ENCODE peak calls at places on chromosomes 13 and 19, in four cellular contexts. N, J, E and W are unnamed samples.

GRCh38 chr13:85080726-85081125 is 718.5 kb downstream of the SLITRK6 start:
- DNase-seq in N (no peak), J (no peak), E (no peak), W (no peak)

GRCh38 chr13:73870036-73870741 is 264.0 kb downstream of the KLF12 start:
- DNase-seq in N (no peak), J (no peak), E (peak; percentile 51), W (no peak)

GRCh38 chr13:75603038-75603437 is 33.1 kb upstream of the LMO7 start:
- DNase-seq in N (no peak), J (no peak), E (peak; percentile 28), W (no peak)

GRCh38 chr13:107069107-107069776 is 501.3 kb upstream of the ARGLU1 start:
- DNase-seq in N (no peak), J (no peak), E (no peak), W (no peak)

GRCh38 chr13:75908137-75908536 is 272.0 kb downstream of the LMO7 start:
- DNase-seq in N (no peak), J (no peak), E (no peak), W (no peak)

GRCh38 chr13:95679722-95680121 is 2.8 kb downstream of the DNAJC3 start:
- DNase-seq in N (no peak), J (no peak), E (no peak), W (no peak)

GRCh38 chr13:102678339-102679122 is 16.3 kb downstream of the METTL21C start:
- DNase-seq in N (no peak), J (no peak), E (no peak), W (no peak)

GRCh38 chr19:43455321-43456113 is 9.9 kb downstream of the LYPD3 start:
- DNase-seq in N (no peak), J (no peak), E (peak; percentile 53), W (no peak)

GRCh38 chr13:46551410-46552301 is 1.3 kb upstream of the LRCH1 start:
- DNase-seq in N (peak; percentile 51), J (peak; percentile 67), E (peak; percentile 94), W (peak; percentile 79)

DNA sequence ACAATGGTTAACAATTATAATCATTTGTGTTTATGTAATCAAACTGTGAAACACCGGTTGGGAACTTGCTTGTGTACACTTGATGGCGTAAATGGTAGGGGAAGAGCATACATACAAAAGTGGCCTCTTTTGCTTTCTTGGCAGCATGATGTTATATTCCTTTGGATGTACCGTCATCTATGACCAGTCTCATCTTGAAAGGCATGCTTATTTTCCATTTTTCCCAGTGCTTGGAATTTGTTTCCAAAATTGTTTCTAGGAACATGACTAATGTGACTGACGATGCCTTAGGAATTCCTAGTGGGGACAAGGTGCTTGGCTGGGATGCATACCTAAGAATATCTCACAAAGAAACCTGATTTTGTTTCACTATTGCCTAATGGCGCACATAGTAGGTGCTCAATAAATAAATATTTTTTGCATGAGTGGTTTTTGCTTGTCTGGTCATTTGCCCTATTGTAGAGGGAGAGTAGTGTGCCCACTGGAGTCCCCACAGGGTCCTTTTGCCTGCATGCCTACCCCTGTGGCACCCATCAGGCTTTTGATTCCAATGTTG is 45.5 kb downstream of the SAE1 start:
- DNase-seq in N (no peak), J (no peak), E (no peak), W (no peak)
- H3K4me3 ChIP-seq in N (no peak overlapping the region), J (no peak overlapping the region), E (no peak overlapping the region), W (no peak overlapping the region)

DNA sequence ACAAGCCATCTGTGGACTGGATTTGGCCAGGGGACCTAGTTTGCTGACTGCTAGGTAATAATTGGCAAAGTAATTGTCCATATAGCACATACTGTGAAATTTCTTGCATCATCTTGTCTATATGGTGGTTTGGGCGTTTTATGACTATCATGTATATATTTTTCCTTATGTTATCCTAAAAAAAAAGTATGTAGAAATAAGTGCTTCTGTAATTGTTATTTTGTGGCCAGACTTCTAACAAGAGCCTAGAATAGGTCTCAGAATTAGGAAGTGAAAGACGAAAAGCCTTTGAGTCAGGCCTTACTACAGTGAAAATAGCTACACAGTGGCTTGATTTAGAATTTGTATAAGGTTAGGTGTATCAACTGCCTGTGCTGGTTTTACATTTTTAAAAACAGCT is 4.2 kb downstream of the FNDC3A start:
- DNase-seq in N (no peak), J (no peak), E (no peak), W (no peak)
- H3K4me3 ChIP-seq in N (no peak overlapping the region), J (no peak overlapping the region), E (no peak overlapping the region), W (no peak overlapping the region)

GRCh38 chr19:7940841-7941240 is 2.6 kb downstream of the TIMM44 start:
- DNase-seq in N (no peak), J (no peak), E (no peak), W (no peak)

GRCh38 chr19:7942981-7943443 is 454 bp downstream of the TIMM44 start:
- DNase-seq in N (no peak), J (no peak), E (no peak), W (no peak)

GRCh38 chr19:7943444-7944176 is at the start of gene TIMM44:
- DNase-seq in N (peak; percentile 86), J (peak; percentile 99), E (peak; percentile 99), W (peak; percentile 100)

GRCh38 chr19:7944177-7944761 is 803 bp upstream of the TIMM44 start:
- DNase-seq in N (peak; percentile 76), J (peak; percentile 85), E (peak; percentile 99), W (no peak)

GRCh38 chr19:7941895-7942596 is 1.4 kb downstream of the TIMM44 start:
- DNase-seq in N (no peak), J (no peak), E (no peak), W (no peak)
- H3K4me3 ChIP-seq in N (peak overlapping the region; percentile 92), J (peak overlapping the region; percentile 96), E (no peak overlapping the region), W (no peak overlapping the region)

GRCh38 chr13:29428310-29428991 is 167.0 kb downstream of the SLC7A1 start:
- DNase-seq in N (no peak), J (peak; percentile 6), E (no peak), W (no peak)
- H3K4me3 ChIP-seq in N (peak overlapping the region; percentile 26), J (peak overlapping the region; percentile 20), E (no peak overlapping the region), W (peak overlapping the region; percentile 67)

GRCh38 chr13:57724486-57725272 is 93.1 kb downstream of the PCDH17 start:
- DNase-seq in N (no peak), J (no peak), E (no peak), W (no peak)
- H3K4me3 ChIP-seq in N (no peak overlapping the region), J (no peak overlapping the region), E (no peak overlapping the region), W (no peak overlapping the region)

DNA sequence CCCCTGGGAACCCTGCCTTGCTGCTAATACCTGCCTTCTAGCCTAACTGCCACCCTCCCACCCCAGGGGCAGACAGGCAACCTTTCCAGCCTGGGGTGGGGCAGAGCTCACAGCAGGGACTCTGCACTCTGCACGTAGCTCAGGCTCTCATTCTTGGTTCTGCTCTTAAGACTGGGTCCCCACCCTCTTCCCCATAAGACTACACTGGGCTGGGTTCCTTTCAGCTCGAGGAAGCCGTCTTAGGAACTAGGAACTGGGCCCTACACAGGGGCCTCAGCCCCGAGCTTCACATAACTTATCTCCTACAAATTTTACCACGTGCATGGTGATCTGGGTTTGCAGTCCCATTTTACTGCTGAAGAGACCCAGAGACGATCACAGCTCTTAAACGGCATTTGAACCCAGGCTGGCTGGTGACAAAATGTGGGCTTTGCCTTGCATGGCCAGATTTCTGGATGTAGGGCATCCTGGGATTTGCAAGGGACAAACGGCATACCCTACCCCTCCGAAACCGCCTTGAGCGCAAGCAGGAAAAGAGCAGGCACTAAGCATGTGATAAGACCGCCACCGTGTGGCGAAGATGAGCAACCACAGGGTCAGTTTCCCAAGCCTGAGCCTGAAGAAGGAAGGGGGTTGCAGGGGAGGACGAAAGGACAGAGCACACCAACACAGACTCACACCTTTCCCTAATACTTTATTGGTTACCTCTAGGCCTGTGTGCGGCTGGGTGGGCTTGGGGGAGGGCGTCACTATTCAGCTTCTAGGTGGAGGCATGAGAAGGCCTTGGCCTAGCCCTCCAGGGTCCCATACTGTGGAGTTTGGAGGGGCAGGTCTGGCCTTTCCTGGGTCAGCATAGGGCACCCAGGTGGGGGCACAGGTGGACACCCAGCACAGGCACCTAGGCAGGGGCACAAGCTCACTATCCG is 5.1 kb downstream of the JUNB start:
- DNase-seq in N (no peak), J (no peak), E (peak; percentile 78), W (peak; percentile 89)
- H3K4me3 ChIP-seq in N (no peak overlapping the region), J (peak overlapping the region; percentile 33), E (no peak overlapping the region), W (no peak overlapping the region)

DNA sequence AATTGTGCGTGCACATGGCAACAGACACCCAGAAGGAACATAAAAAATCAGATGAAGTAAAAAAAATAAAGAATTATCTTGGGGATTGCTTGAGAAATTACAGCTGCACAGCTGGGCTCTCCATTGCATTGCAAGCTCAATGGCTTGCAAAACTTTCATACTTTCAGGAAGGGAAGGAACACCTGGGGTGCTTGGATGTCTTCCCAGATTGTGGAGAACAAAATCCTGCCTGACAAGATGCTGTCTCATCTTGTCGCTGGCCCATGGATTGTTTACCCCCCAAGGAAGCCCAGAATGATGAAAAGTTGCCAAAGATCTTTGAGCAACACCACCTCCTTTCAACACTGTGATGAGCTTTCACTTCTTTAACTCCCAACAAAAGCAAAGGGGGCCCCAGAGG is 11.0 kb upstream of the CASP14 start:
- DNase-seq in N (no peak), J (no peak), E (no peak), W (no peak)
- H3K4me3 ChIP-seq in N (no peak overlapping the region), J (no peak overlapping the region), E (no peak overlapping the region), W (no peak overlapping the region)

GRCh38 chr19:9913237-9914000 is 22.9 kb downstream of the OLFM2 start:
- DNase-seq in N (peak; percentile 29), J (no peak), E (no peak), W (no peak)

GRCh38 chr19:9914315-9915207 is 21.8 kb downstream of the OLFM2 start:
- DNase-seq in N (peak; percentile 76), J (peak; percentile 53), E (peak; percentile 70), W (no peak)

GRCh38 chr19:9911524-9911923 is 24.8 kb downstream of the OLFM2 start:
- DNase-seq in N (no peak), J (no peak), E (no peak), W (no peak)

GRCh38 chr19:9914001-9914314 is 22.4 kb downstream of the OLFM2 start:
- DNase-seq in N (peak; percentile 55), J (no peak), E (no peak), W (no peak)

GRCh38 chr19:9912551-9913236 is 23.6 kb downstream of the OLFM2 start:
- DNase-seq in N (no peak), J (no peak), E (no peak), W (no peak)
- H3K4me3 ChIP-seq in N (peak overlapping the region; percentile 80), J (no peak overlapping the region), E (no peak overlapping the region), W (peak overlapping the region; percentile 69)